ENCODE peak calls at places on chromosomes 2 and 18, in eight cellular contexts. One of them, this sample, is unnamed.

GRCh38 chr2:42438685-42439084 is 55.1 kb downstream of the KCNG3 start:
- DNase-seq in A549: no peak
- DNase-seq in heart right ventricle: no peak
- DNase-seq in cardiac fibroblast: no peak
- DNase-seq in psoas muscle: no peak
- DNase-seq in neural progenitor cell: no peak
- DNase-seq in vagina: no peak
- DNase-seq in PC-3: no peak
- DNase-seq in this sample: no peak

GRCh38 chr2:607172-607571 is 70.0 kb downstream of the TMEM18 start:
- DNase-seq in cardiac fibroblast: no peak
- DNase-seq in vagina: no peak
- DNase-seq in psoas muscle: no peak
- DNase-seq in heart right ventricle: no peak
- DNase-seq in A549: no peak
- DNase-seq in PC-3: no peak
- DNase-seq in neural progenitor cell: no peak
- DNase-seq in this sample: no peak

GRCh38 chr2:134146620-134147019 is 107.3 kb upstream of the MGAT5 start:
- DNase-seq in psoas muscle: no peak
- DNase-seq in heart right ventricle: no peak
- DNase-seq in A549: no peak
- DNase-seq in neural progenitor cell: no peak
- DNase-seq in PC-3: no peak
- DNase-seq in cardiac fibroblast: no peak
- DNase-seq in vagina: no peak
- DNase-seq in this sample: no peak

GRCh38 chr2:105087273-105087672 is 49.4 kb downstream of the MRPS9 start:
- DNase-seq in A549: no peak
- DNase-seq in heart right ventricle: no peak
- DNase-seq in PC-3: no peak
- DNase-seq in neural progenitor cell: no peak
- DNase-seq in vagina: no peak
- DNase-seq in psoas muscle: no peak
- DNase-seq in cardiac fibroblast: no peak
- DNase-seq in this sample: no peak

GRCh38 chr2:70918016-70918415 is 17.7 kb upstream of the ATP6V1B1 start:
- DNase-seq in psoas muscle: peak; percentile 31
- DNase-seq in vagina: no peak
- DNase-seq in cardiac fibroblast: no peak
- DNase-seq in A549: no peak
- DNase-seq in heart right ventricle: no peak
- DNase-seq in neural progenitor cell: no peak
- DNase-seq in PC-3: no peak
- DNase-seq in this sample: no peak

GRCh38 chr2:105576440-105577241 is 168.1 kb upstream of the NCK2 start:
- DNase-seq in heart right ventricle: no peak
- DNase-seq in PC-3: peak; percentile 80
- DNase-seq in A549: peak; percentile 36
- DNase-seq in psoas muscle: no peak
- DNase-seq in neural progenitor cell: peak; percentile 47
- DNase-seq in cardiac fibroblast: peak; percentile 86
- DNase-seq in vagina: no peak
- DNase-seq in this sample: no peak

GRCh38 chr2:9205963-9206948 is at the start of gene ASAP2:
- DNase-seq in A549: peak; percentile 90
- DNase-seq in vagina: peak; percentile 88
- DNase-seq in heart right ventricle: peak; percentile 67
- DNase-seq in PC-3: peak; percentile 80
- DNase-seq in neural progenitor cell: peak; percentile 95
- DNase-seq in cardiac fibroblast: peak; percentile 84
- DNase-seq in psoas muscle: peak; percentile 86
- DNase-seq in this sample: peak; percentile 82

GRCh38 chr2:142286618-142287017 is 155.8 kb upstream of the LRP1B start:
- DNase-seq in A549: peak; percentile 25
- DNase-seq in heart right ventricle: no peak
- DNase-seq in vagina: no peak
- DNase-seq in psoas muscle: no peak
- DNase-seq in neural progenitor cell: peak; percentile 76
- DNase-seq in cardiac fibroblast: no peak
- DNase-seq in PC-3: peak; percentile 61
- DNase-seq in this sample: peak; percentile 18

GRCh38 chr2:14189929-14190328 is 442.6 kb upstream of the LRATD1 start:
- DNase-seq in cardiac fibroblast: no peak
- DNase-seq in A549: no peak
- DNase-seq in heart right ventricle: no peak
- DNase-seq in PC-3: peak; percentile 51
- DNase-seq in vagina: no peak
- DNase-seq in psoas muscle: no peak
- DNase-seq in neural progenitor cell: no peak
- DNase-seq in this sample: no peak

GRCh38 chr18:58254873-58255511 is 211.0 kb downstream of the NEDD4L start:
- DNase-seq in neural progenitor cell: peak; percentile 50
- DNase-seq in cardiac fibroblast: peak; percentile 28
- DNase-seq in vagina: no peak
- DNase-seq in PC-3: peak; percentile 26
- DNase-seq in psoas muscle: peak; percentile 86
- DNase-seq in A549: no peak
- DNase-seq in heart right ventricle: peak; percentile 59
- DNase-seq in this sample: peak; percentile 37

GRCh38 chr2:70937866-70938579 is 2.3 kb downstream of the ATP6V1B1 start:
- DNase-seq in A549: no peak
- DNase-seq in heart right ventricle: no peak
- DNase-seq in cardiac fibroblast: no peak
- DNase-seq in PC-3: no peak
- DNase-seq in vagina: peak; percentile 64
- DNase-seq in psoas muscle: no peak
- DNase-seq in neural progenitor cell: no peak
- DNase-seq in this sample: no peak

GRCh38 chr2:219571311-219572236 is at the start of gene OBSL1:
- DNase-seq in heart right ventricle: peak; percentile 80
- DNase-seq in A549: peak; percentile 52
- DNase-seq in psoas muscle: peak; percentile 92
- DNase-seq in cardiac fibroblast: peak; percentile 91
- DNase-seq in PC-3: peak; percentile 90
- DNase-seq in neural progenitor cell: peak; percentile 91
- DNase-seq in vagina: no peak
- DNase-seq in this sample: peak; percentile 81

GRCh38 chr2:44529448-44529847 is 167.7 kb downstream of the CAMKMT start:
- DNase-seq in neural progenitor cell: no peak
- DNase-seq in psoas muscle: no peak
- DNase-seq in cardiac fibroblast: no peak
- DNase-seq in vagina: no peak
- DNase-seq in heart right ventricle: no peak
- DNase-seq in PC-3: no peak
- DNase-seq in A549: no peak
- DNase-seq in this sample: no peak

GRCh38 chr2:174840436-174840835 is 76.2 kb upstream of the CHRNA1 start:
- DNase-seq in A549: no peak
- DNase-seq in cardiac fibroblast: peak; percentile 48
- DNase-seq in heart right ventricle: no peak
- DNase-seq in PC-3: no peak
- DNase-seq in vagina: no peak
- DNase-seq in neural progenitor cell: no peak
- DNase-seq in psoas muscle: no peak
- DNase-seq in this sample: no peak

GRCh38 chr18:35467624-35468016 is 30.1 kb downstream of the INO80C start:
- DNase-seq in heart right ventricle: no peak
- DNase-seq in vagina: no peak
- DNase-seq in A549: no peak
- DNase-seq in cardiac fibroblast: no peak
- DNase-seq in PC-3: no peak
- DNase-seq in psoas muscle: no peak
- DNase-seq in neural progenitor cell: peak; percentile 5
- DNase-seq in this sample: no peak

GRCh38 chr2:20422679-20423271 is 24.1 kb upstream of the RHOB start:
- DNase-seq in vagina: peak; percentile 87
- DNase-seq in PC-3: no peak
- DNase-seq in psoas muscle: no peak
- DNase-seq in neural progenitor cell: peak; percentile 63
- DNase-seq in A549: no peak
- DNase-seq in heart right ventricle: peak; percentile 49
- DNase-seq in cardiac fibroblast: peak; percentile 59
- DNase-seq in this sample: no peak

GRCh38 chr18:36464126-36464651 is 166.7 kb downstream of the FHOD3 start:
- DNase-seq in heart right ventricle: no peak
- DNase-seq in cardiac fibroblast: peak; percentile 64
- DNase-seq in PC-3: no peak
- DNase-seq in vagina: no peak
- DNase-seq in psoas muscle: no peak
- DNase-seq in A549: no peak
- DNase-seq in neural progenitor cell: peak; percentile 23
- DNase-seq in this sample: no peak

GRCh38 chr2:168956392-168956791 is 55.3 kb downstream of the G6PC2 start:
- DNase-seq in cardiac fibroblast: no peak
- DNase-seq in vagina: no peak
- DNase-seq in A549: no peak
- DNase-seq in psoas muscle: no peak
- DNase-seq in neural progenitor cell: no peak
- DNase-seq in PC-3: no peak
- DNase-seq in heart right ventricle: no peak
- DNase-seq in this sample: no peak

GRCh38 chr18:79947054-79947755 is 4.2 kb downstream of the SLC66A2 start:
- DNase-seq in heart right ventricle: no peak
- DNase-seq in PC-3: peak; percentile 68
- DNase-seq in A549: no peak
- DNase-seq in cardiac fibroblast: no peak
- DNase-seq in psoas muscle: peak; percentile 62
- DNase-seq in vagina: no peak
- DNase-seq in neural progenitor cell: no peak
- DNase-seq in this sample: no peak

DNA sequence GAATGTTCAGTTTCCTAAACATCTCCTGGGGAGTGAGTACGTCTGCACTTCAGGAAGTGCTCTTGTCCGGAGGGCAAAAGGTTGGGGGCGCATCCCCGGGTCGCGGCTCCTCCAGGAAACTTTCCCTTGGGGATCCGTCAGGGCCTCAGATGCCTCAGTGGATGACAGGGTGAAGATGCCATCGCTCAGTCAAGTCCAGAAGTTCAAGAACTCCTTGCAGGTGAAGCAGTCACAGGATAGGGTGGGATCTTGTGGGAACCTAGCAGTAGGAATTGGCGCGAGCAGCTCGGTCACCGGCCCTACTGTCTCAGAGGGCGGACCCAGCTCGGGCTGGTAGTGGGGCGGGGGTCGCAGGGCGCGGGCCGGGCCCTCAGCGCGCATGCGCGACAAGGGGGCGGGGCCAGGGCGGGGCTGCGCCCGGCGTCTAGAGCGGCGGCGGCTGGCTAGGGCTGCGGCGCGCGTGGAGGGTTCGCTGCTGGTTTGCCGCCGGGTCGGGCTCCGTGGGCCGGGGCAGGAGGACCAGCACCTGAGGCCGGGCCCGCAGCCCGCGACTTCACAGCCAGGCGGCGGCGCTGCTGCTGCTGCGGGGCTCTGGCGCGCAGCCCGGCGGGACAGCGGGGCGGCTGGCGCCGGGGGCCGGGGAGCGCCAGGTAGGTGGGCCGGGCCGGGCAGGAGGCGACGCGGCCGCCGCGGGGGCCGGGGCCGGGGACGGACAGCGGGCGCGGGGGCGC is at the start of gene INPP4A:
- DNase-seq in heart right ventricle: peak; percentile 75
- DNase-seq in PC-3: peak; percentile 80
- DNase-seq in cardiac fibroblast: peak; percentile 72
- DNase-seq in A549: peak; percentile 55
- DNase-seq in vagina: peak; percentile 88
- DNase-seq in neural progenitor cell: peak; percentile 94
- DNase-seq in psoas muscle: peak; percentile 88
- DNase-seq in this sample: peak; percentile 92
- TF ChIP-seq CTCF in heart right ventricle: peak; percentile 46
- TF ChIP-seq CTCF in PC-3: no peak
- TF ChIP-seq CTCF in cardiac fibroblast: no peak
- TF ChIP-seq CTCF in A549: no peak
- TF ChIP-seq CTCF in vagina: no peak
- TF ChIP-seq CTCF in neural progenitor cell: peak; percentile 30
- TF ChIP-seq CTCF in psoas muscle: peak; percentile 26
- TF ChIP-seq CTCF in this sample: no peak

GRCh38 chr18:32891797-32892196 is 119.0 kb upstream of the KLHL14 start:
- DNase-seq in neural progenitor cell: no peak
- DNase-seq in PC-3: no peak
- DNase-seq in heart right ventricle: no peak
- DNase-seq in A549: no peak
- DNase-seq in vagina: no peak
- DNase-seq in psoas muscle: no peak
- DNase-seq in cardiac fibroblast: no peak
- DNase-seq in this sample: no peak

GRCh38 chr18:32896781-32897547 is 124.1 kb upstream of the KLHL14 start:
- DNase-seq in PC-3: no peak
- DNase-seq in A549: no peak
- DNase-seq in vagina: no peak
- DNase-seq in psoas muscle: no peak
- DNase-seq in neural progenitor cell: no peak
- DNase-seq in heart right ventricle: no peak
- DNase-seq in cardiac fibroblast: peak; percentile 11
- DNase-seq in this sample: no peak

GRCh38 chr18:32889620-32890593 is 117.1 kb upstream of the KLHL14 start:
- DNase-seq in neural progenitor cell: peak; percentile 66
- DNase-seq in cardiac fibroblast: no peak
- DNase-seq in heart right ventricle: no peak
- DNase-seq in A549: no peak
- DNase-seq in psoas muscle: no peak
- DNase-seq in vagina: no peak
- DNase-seq in PC-3: no peak
- DNase-seq in this sample: no peak

GRCh38 chr18:32891130-32891529 is 118.3 kb upstream of the KLHL14 start:
- DNase-seq in cardiac fibroblast: no peak
- DNase-seq in PC-3: no peak
- DNase-seq in neural progenitor cell: no peak
- DNase-seq in vagina: no peak
- DNase-seq in psoas muscle: no peak
- DNase-seq in heart right ventricle: no peak
- DNase-seq in A549: no peak
- DNase-seq in this sample: no peak

GRCh38 chr18:32893915-32894314 is 121.1 kb upstream of the KLHL14 start:
- DNase-seq in PC-3: peak; percentile 22
- DNase-seq in A549: peak; percentile 2
- DNase-seq in psoas muscle: no peak
- DNase-seq in neural progenitor cell: no peak
- DNase-seq in cardiac fibroblast: no peak
- DNase-seq in heart right ventricle: no peak
- DNase-seq in vagina: no peak
- DNase-seq in this sample: no peak
- TF ChIP-seq CTCF in PC-3: peak; percentile 31
- TF ChIP-seq CTCF in A549: no peak
- TF ChIP-seq CTCF in psoas muscle: no peak
- TF ChIP-seq CTCF in neural progenitor cell: peak; percentile 39
- TF ChIP-seq CTCF in cardiac fibroblast: peak; percentile 27
- TF ChIP-seq CTCF in heart right ventricle: no peak
- TF ChIP-seq CTCF in vagina: no peak
- TF ChIP-seq CTCF in this sample: peak; percentile 26

GRCh38 chr2:15943378-15943851 is 3.1 kb downstream of the MYCN start:
- DNase-seq in A549: peak; percentile 42
- DNase-seq in heart right ventricle: peak; percentile 31
- DNase-seq in cardiac fibroblast: no peak
- DNase-seq in vagina: no peak
- DNase-seq in psoas muscle: peak; percentile 55
- DNase-seq in PC-3: no peak
- DNase-seq in neural progenitor cell: peak; percentile 85
- DNase-seq in this sample: peak; percentile 80
- TF ChIP-seq CTCF in A549: peak; percentile 32
- TF ChIP-seq CTCF in heart right ventricle: peak; percentile 59
- TF ChIP-seq CTCF in cardiac fibroblast: no peak
- TF ChIP-seq CTCF in vagina: no peak
- TF ChIP-seq CTCF in psoas muscle: no peak
- TF ChIP-seq CTCF in PC-3: peak; percentile 33
- TF ChIP-seq CTCF in neural progenitor cell: peak; percentile 81
- TF ChIP-seq CTCF in this sample: peak; percentile 82

GRCh38 chr18:32674491-32674890 is 98.3 kb downstream of the KLHL14 start:
- DNase-seq in heart right ventricle: no peak
- DNase-seq in psoas muscle: no peak
- DNase-seq in A549: no peak
- DNase-seq in vagina: no peak
- DNase-seq in PC-3: peak; percentile 17
- DNase-seq in cardiac fibroblast: no peak
- DNase-seq in neural progenitor cell: peak; percentile 40
- DNase-seq in this sample: no peak
- TF ChIP-seq CTCF in heart right ventricle: no peak
- TF ChIP-seq CTCF in psoas muscle: no peak
- TF ChIP-seq CTCF in A549: no peak
- TF ChIP-seq CTCF in vagina: no peak
- TF ChIP-seq CTCF in PC-3: peak; percentile 37
- TF ChIP-seq CTCF in cardiac fibroblast: no peak
- TF ChIP-seq CTCF in neural progenitor cell: peak; percentile 54
- TF ChIP-seq CTCF in this sample: no peak

This sample was measured in nephron progenitor cell.